ENCODE peak calls at places on chromosomes 16 and 17, in seven cellular contexts. T is HCT116, N is A549, Y is GM23338, K is HL-60, U is K562, Z is Panc1. H is an unnamed sample.

GRCh38 chr16:87392823-87393679 is 915 bp downstream of the MAP1LC3B start:
- DNase-seq in N (peak), Y (peak), U (no peak), Z (no peak), T (no peak), K (no peak), H (peak)

GRCh38 chr17:27490391-27490790 is 34.1 kb downstream of the KSR1 start:
- DNase-seq in K (no peak), U (no peak), T (no peak), Y (no peak), Z (no peak), N (no peak), H (no peak)

GRCh38 chr17:2062571-2063183 is 7.8 kb downstream of the HIC1 start:
- DNase-seq in N (no peak), U (no peak), T (no peak), Z (no peak), Y (peak), K (no peak), H (no peak)

GRCh38 chr16:12798846-12799245 is 4.8 kb downstream of the CPPED1 start:
- DNase-seq in N (no peak), T (no peak), Z (no peak), Y (no peak), K (no peak), U (no peak), H (no peak)

GRCh38 chr17:65438173-65438572 is 123.3 kb downstream of the AXIN2 start:
- DNase-seq in K (no peak), U (no peak), Z (no peak), Y (no peak), T (no peak), N (no peak), H (no peak)

GRCh38 chr17:81960130-81960958 is 643 bp downstream of the NOTUM start:
- DNase-seq in K (no peak), Y (peak), U (peak), N (peak), Z (no peak), T (no peak), H (no peak)

GRCh38 chr17:39623356-39623950 is 3.3 kb upstream of the PPP1R1B start:
- DNase-seq in N (peak), U (peak), Y (peak), K (no peak), T (no peak), Z (peak), H (peak)

GRCh38 chr16:2424061-2425007 is 4.9 kb upstream of the CCNF start:
- DNase-seq in Y (no peak), N (no peak), U (no peak), T (no peak), K (no peak), Z (no peak), H (no peak)

GRCh38 chr17:8109669-8110455 is 8.5 kb downstream of the ALOXE3 start:
- DNase-seq in U (peak), T (no peak), Z (no peak), N (peak), Y (peak), K (no peak), H (peak)

GRCh38 chr16:2236362-2237075 is at the start of gene DNASE1L2:
- DNase-seq in Z (no peak), T (no peak), U (no peak), Y (peak), N (peak), K (no peak), H (peak)

GRCh38 chr17:10041287-10041612 is 136.2 kb upstream of the RCVRN start:
- DNase-seq in Z (no peak), Y (no peak), U (no peak), T (no peak), N (peak), K (no peak), H (no peak)

GRCh38 chr17:68343976-68344375 is 52.7 kb downstream of the ARSG start:
- DNase-seq in K (peak), Y (no peak), T (no peak), N (peak), U (no peak), Z (no peak), H (no peak)

GRCh38 chr16:47079883-47080282 is 63.9 kb downstream of the NETO2 start:
- DNase-seq in Z (no peak), Y (peak), N (no peak), T (no peak), U (no peak), K (no peak), H (no peak)

GRCh38 chr16:85078176-85078700 is 34.0 kb downstream of the CIBAR2 start:
- DNase-seq in U (no peak), T (no peak), N (no peak), K (no peak), Z (no peak), Y (no peak), H (no peak)

GRCh38 chr17:77865109-77865611 is 93.3 kb upstream of the TNRC6C start:
- DNase-seq in Y (no peak), U (no peak), T (no peak), N (no peak), Z (no peak), K (no peak), H (peak)

GRCh38 chr16:47666434-47666833 is 205.3 kb downstream of the PHKB start:
- DNase-seq in U (no peak), K (no peak), Z (no peak), N (no peak), Y (no peak), T (no peak), H (no peak)

GRCh38 chr17:43634681-43635125 is 27.0 kb downstream of the MEOX1 start:
- DNase-seq in U (no peak), T (no peak), Y (no peak), Z (no peak), K (no peak), N (no peak), H (no peak)

GRCh38 chr16:3590736-3591435 is 13.7 kb upstream of the NLRC3 start:
- DNase-seq in N (no peak), U (no peak), Z (no peak), K (peak), Y (no peak), T (no peak), H (no peak)

GRCh38 chr16:3591436-3591803 is 14.2 kb upstream of the NLRC3 start:
- DNase-seq in U (no peak), Y (no peak), Z (no peak), T (no peak), N (no peak), K (no peak), H (no peak)

GRCh38 chr16:3592559-3592958 is 15.4 kb upstream of the NLRC3 start:
- DNase-seq in Z (no peak), U (no peak), Y (no peak), T (no peak), N (no peak), K (no peak), H (no peak)

GRCh38 chr16:3589991-3590701 is 12.9 kb upstream of the NLRC3 start:
- DNase-seq in Z (no peak), T (no peak), Y (no peak), K (no peak), U (no peak), N (no peak), H (no peak)

DNA sequence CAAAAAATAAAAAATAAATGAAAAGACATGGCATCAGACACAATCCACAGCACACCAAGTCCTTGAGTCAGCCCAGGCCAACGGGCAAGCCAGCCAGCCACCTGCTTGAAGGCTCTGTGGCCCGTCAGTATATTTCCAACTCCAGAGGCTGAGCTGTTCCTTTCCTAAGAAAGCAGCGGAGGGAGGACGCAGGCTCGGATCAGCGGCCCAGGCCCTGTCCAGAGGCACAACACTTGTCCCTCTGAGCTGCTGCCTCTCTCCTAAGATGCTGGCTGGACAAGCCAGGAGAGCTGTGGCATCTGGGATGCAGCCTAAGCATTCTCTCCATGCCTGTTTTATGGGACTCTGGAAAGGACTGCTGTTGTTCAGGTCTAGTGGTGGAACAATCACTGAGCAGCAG is 14.8 kb upstream of the NLRC3 start:
- DNase-seq in Z (no peak), T (no peak), U (no peak), Y (no peak), N (no peak), K (no peak), H (no peak)
- TF ChIP-seq REST in Z (no peak), T (no peak), U (no peak), Y (no peak), N (no peak), K (no peak), H (no peak)

DNA sequence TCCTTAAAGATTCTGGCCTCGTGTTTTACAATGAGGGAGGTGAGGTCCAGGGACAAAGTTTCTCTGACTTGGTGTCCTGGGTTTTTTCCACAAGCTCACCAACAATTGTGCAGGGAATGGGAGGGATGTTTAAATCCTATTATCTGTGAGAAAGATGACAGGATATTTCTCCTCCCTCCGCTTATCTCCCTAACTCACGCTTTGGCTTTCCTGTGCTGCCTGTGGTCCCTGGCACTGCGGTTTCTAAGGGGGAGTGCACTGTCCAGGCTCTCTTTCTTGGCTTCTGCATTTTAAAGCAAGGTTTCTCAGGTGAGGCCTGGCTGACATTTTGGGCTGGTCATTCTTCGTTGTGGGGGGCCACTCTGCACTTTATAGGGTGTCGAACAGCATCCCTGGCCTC is 16.4 kb downstream of the GGA3 start:
- DNase-seq in Y (no peak), Z (no peak), K (no peak), T (no peak), U (no peak), N (no peak), H (no peak)
- H3K4me3 ChIP-seq in Y (no peak), Z (no peak), K (no peak), T (no peak), U (no peak), N (no peak), H (no peak)

DNA sequence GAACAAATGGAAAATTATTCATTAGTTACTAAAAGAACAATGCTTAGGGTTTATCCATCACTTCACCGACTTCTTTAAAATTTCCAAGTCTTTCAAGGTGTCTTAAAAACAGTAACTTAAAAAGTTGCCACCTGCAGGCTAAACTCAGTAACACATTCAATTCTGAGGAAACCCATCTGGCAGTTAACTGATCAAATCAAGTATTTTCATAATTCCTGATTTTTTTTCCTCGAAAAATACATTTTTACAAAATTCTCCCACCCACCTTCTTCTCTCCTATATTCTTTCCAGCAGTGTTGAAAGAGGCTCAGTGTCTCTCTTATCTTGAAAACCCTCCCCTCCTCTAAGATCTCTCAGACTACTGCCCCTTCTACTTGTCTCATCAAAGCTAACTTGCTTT is 29.9 kb downstream of the PARN start:
- DNase-seq in N (peak), K (peak), Z (peak), U (peak), T (peak), Y (peak), H (peak)
- TF ChIP-seq REST in N (no peak), K (no peak), Z (no peak), U (no peak), T (no peak), Y (no peak), H (no peak)

GRCh38 chr17:74840989-74841666 is 18.6 kb downstream of the GRIN2C start:
- DNase-seq in N (no peak), U (peak), Z (no peak), K (peak), Y (peak), T (no peak), H (no peak)

GRCh38 chr17:74840500-74840899 is 19.2 kb downstream of the GRIN2C start:
- DNase-seq in Y (peak), K (no peak), N (no peak), Z (no peak), T (no peak), U (no peak), H (no peak)

GRCh38 chr17:74842599-74843351 is 16.9 kb downstream of the GRIN2C start:
- DNase-seq in N (peak), K (no peak), T (peak), U (peak), Z (no peak), Y (peak), H (peak)

GRCh38 chr17:74843352-74843627 is 16.4 kb downstream of the GRIN2C start:
- DNase-seq in U (no peak), Z (no peak), Y (peak), T (no peak), N (no peak), K (no peak), H (no peak)

DNA sequence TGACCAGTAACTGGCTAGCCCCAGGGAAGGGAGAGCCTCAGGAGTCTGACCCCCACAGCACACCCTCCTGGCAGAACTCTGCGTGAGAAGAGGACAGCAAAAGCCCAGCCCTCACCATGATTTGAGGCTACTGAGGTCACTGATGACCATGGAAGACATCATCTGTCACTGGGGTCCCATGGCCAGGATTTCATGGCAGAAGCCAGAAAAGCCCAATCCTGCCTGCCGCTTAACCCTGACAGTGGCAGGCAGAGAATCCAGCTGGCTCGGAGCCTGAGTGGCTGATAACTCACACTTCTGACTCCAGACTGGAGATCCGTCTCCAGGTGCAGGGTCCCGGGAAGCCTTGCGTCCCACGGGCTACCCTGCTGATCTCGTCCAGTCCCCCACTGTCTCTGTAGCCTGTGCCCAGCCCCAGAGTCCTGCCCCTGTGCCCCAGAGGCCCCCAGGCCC is 17.5 kb downstream of the GRIN2C start:
- DNase-seq in K (no peak), N (no peak), Y (peak), T (no peak), Z (no peak), U (no peak), H (peak)
- H3K4me3 ChIP-seq in K (no peak), N (peak), Y (peak), T (peak), Z (peak), U (no peak), H (peak)

GRCh38 chr17:66508896-66509843 is 206.8 kb downstream of the PRKCA start:
- DNase-seq in U (peak), Z (peak), T (peak), Y (no peak), K (no peak), N (peak), H (no peak)
- TF ChIP-seq REST in U (no peak), Z (no peak), T (no peak), Y (no peak), K (no peak), N (no peak), H (no peak)

GRCh38 chr16:75231570-75231969 is 12.8 kb downstream of the CTRB1 start:
- DNase-seq in T (no peak), Y (no peak), U (no peak), K (no peak), N (no peak), Z (no peak), H (no peak)

GRCh38 chr16:75236232-75236631 is 15.2 kb downstream of the BCAR1 start:
- DNase-seq in Y (no peak), N (no peak), T (no peak), K (no peak), Z (no peak), U (no peak), H (no peak)

GRCh38 chr16:75235721-75236193 is 15.7 kb downstream of the BCAR1 start:
- DNase-seq in Y (no peak), Z (no peak), N (no peak), K (no peak), U (no peak), T (no peak), H (no peak)

GRCh38 chr16:75234856-75235696 is 16.3 kb downstream of the CTRB1 start:
- DNase-seq in Y (no peak), Z (no peak), K (no peak), U (no peak), T (no peak), N (no peak), H (no peak)

GRCh38 chr16:75233611-75233938 is 14.8 kb downstream of the CTRB1 start:
- DNase-seq in Z (no peak), U (no peak), T (no peak), N (no peak), Y (no peak), K (no peak), H (no peak)
- H3K4me3 ChIP-seq in Z (no peak), U (no peak), T (no peak), N (no peak), Y (no peak), K (no peak), H (no peak)

H was measured in SK-N-SH.